ENCODE peak calls at places on chromosome 10, in seven cellular contexts. One of them, this sample, is unnamed.

GRCh38 chr10:11795101-11795920 is 27.8 kb upstream of the PROSER2 start:
- DNase-seq in HAP-1: no peak
- DNase-seq in heart left ventricle: no peak
- DNase-seq in adrenal gland: no peak
- DNase-seq in GM23248: no peak
- DNase-seq in left ventricle myocardium inferior: no peak
- DNase-seq in HL-60: no peak
- DNase-seq in this sample: no peak

GRCh38 chr10:62637249-62638061 is 167.1 kb upstream of the ADO start:
- DNase-seq in HAP-1: no peak
- DNase-seq in heart left ventricle: peak; percentile 29
- DNase-seq in adrenal gland: peak; percentile 57
- DNase-seq in GM23248: peak; percentile 79
- DNase-seq in left ventricle myocardium inferior: no peak
- DNase-seq in HL-60: peak; percentile 22
- DNase-seq in this sample: no peak

GRCh38 chr10:24722676-24723385 is 856 bp downstream of the ARHGAP21 start:
- DNase-seq in HAP-1: peak; percentile 71
- DNase-seq in heart left ventricle: peak; percentile 71
- DNase-seq in adrenal gland: peak; percentile 58
- DNase-seq in GM23248: peak; percentile 84
- DNase-seq in left ventricle myocardium inferior: peak; percentile 76
- DNase-seq in HL-60: no peak
- DNase-seq in this sample: peak; percentile 58

GRCh38 chr10:61975107-61975932 is 73.8 kb downstream of the ARID5B start:
- DNase-seq in HAP-1: peak; percentile 38
- DNase-seq in heart left ventricle: no peak
- DNase-seq in adrenal gland: no peak
- DNase-seq in GM23248: peak; percentile 94
- DNase-seq in left ventricle myocardium inferior: no peak
- DNase-seq in HL-60: no peak
- DNase-seq in this sample: no peak

GRCh38 chr10:31139497-31139896 is 107.8 kb upstream of the ZNF438 start:
- DNase-seq in HAP-1: no peak
- DNase-seq in heart left ventricle: no peak
- DNase-seq in adrenal gland: no peak
- DNase-seq in GM23248: no peak
- DNase-seq in left ventricle myocardium inferior: no peak
- DNase-seq in HL-60: no peak
- DNase-seq in this sample: no peak

GRCh38 chr10:130326954-130327353 is 190.8 kb downstream of the GLRX3 start:
- DNase-seq in HAP-1: no peak
- DNase-seq in heart left ventricle: no peak
- DNase-seq in adrenal gland: no peak
- DNase-seq in GM23248: no peak
- DNase-seq in left ventricle myocardium inferior: no peak
- DNase-seq in HL-60: no peak
- DNase-seq in this sample: no peak

GRCh38 chr10:4346257-4346656 is 479.8 kb upstream of the AKR1E2 start:
- DNase-seq in HAP-1: no peak
- DNase-seq in heart left ventricle: no peak
- DNase-seq in adrenal gland: no peak
- DNase-seq in GM23248: no peak
- DNase-seq in left ventricle myocardium inferior: no peak
- DNase-seq in HL-60: no peak
- DNase-seq in this sample: no peak

GRCh38 chr10:124465003-124465776 is 3.6 kb downstream of the LHPP start:
- DNase-seq in HAP-1: no peak
- DNase-seq in heart left ventricle: no peak
- DNase-seq in adrenal gland: no peak
- DNase-seq in GM23248: no peak
- DNase-seq in left ventricle myocardium inferior: no peak
- DNase-seq in HL-60: peak; percentile 29
- DNase-seq in this sample: no peak

GRCh38 chr10:16436367-16436757 is 448 bp upstream of the PTER start:
- DNase-seq in HAP-1: no peak
- DNase-seq in heart left ventricle: no peak
- DNase-seq in adrenal gland: no peak
- DNase-seq in GM23248: peak; percentile 46
- DNase-seq in left ventricle myocardium inferior: no peak
- DNase-seq in HL-60: no peak
- DNase-seq in this sample: no peak

GRCh38 chr10:21172774-21173432 is 275.8 kb upstream of the NEBL start:
- DNase-seq in HAP-1: peak; percentile 46
- DNase-seq in heart left ventricle: peak; percentile 10
- DNase-seq in adrenal gland: no peak
- DNase-seq in GM23248: peak; percentile 28
- DNase-seq in left ventricle myocardium inferior: no peak
- DNase-seq in HL-60: no peak
- DNase-seq in this sample: peak; percentile 24

GRCh38 chr10:5147981-5148677 is 36.8 kb downstream of the AKR1C8 start:
- DNase-seq in HAP-1: no peak
- DNase-seq in heart left ventricle: no peak
- DNase-seq in adrenal gland: no peak
- DNase-seq in GM23248: no peak
- DNase-seq in left ventricle myocardium inferior: no peak
- DNase-seq in HL-60: no peak
- DNase-seq in this sample: no peak

GRCh38 chr10:51092402-51092801 is 18.1 kb downstream of the PRKG1 start:
- DNase-seq in HAP-1: no peak
- DNase-seq in heart left ventricle: peak; percentile 77
- DNase-seq in adrenal gland: peak; percentile 71
- DNase-seq in GM23248: peak; percentile 58
- DNase-seq in left ventricle myocardium inferior: peak; percentile 80
- DNase-seq in HL-60: no peak
- DNase-seq in this sample: peak; percentile 67

GRCh38 chr10:128784444-128784843 is 658.2 kb upstream of the MKI67 start:
- DNase-seq in HAP-1: no peak
- DNase-seq in heart left ventricle: no peak
- DNase-seq in adrenal gland: no peak
- DNase-seq in GM23248: no peak
- DNase-seq in left ventricle myocardium inferior: no peak
- DNase-seq in HL-60: no peak
- DNase-seq in this sample: no peak

GRCh38 chr10:67815571-67816059 is 22.4 kb downstream of the DNAJC12 start:
- DNase-seq in HAP-1: no peak
- DNase-seq in heart left ventricle: no peak
- DNase-seq in adrenal gland: peak; percentile 24
- DNase-seq in GM23248: no peak
- DNase-seq in left ventricle myocardium inferior: no peak
- DNase-seq in HL-60: no peak
- DNase-seq in this sample: no peak

GRCh38 chr10:68303849-68304412 is 27.9 kb upstream of the HNRNPH3 start:
- DNase-seq in HAP-1: no peak
- DNase-seq in heart left ventricle: no peak
- DNase-seq in adrenal gland: peak; percentile 39
- DNase-seq in GM23248: no peak
- DNase-seq in left ventricle myocardium inferior: no peak
- DNase-seq in HL-60: no peak
- DNase-seq in this sample: no peak

GRCh38 chr10:93680414-93681047 is 21.9 kb downstream of the FRA10AC1 start:
- DNase-seq in HAP-1: peak; percentile 11
- DNase-seq in heart left ventricle: no peak
- DNase-seq in adrenal gland: no peak
- DNase-seq in GM23248: peak; percentile 63
- DNase-seq in left ventricle myocardium inferior: no peak
- DNase-seq in HL-60: peak; percentile 25
- DNase-seq in this sample: no peak

GRCh38 chr10:118672766-118673715 is 77.6 kb upstream of the PRLHR start:
- DNase-seq in HAP-1: no peak
- DNase-seq in heart left ventricle: no peak
- DNase-seq in adrenal gland: no peak
- DNase-seq in GM23248: no peak
- DNase-seq in left ventricle myocardium inferior: no peak
- DNase-seq in HL-60: no peak
- DNase-seq in this sample: no peak

GRCh38 chr10:124588736-124589451 is 127.3 kb downstream of the LHPP start:
- DNase-seq in HAP-1: no peak
- DNase-seq in heart left ventricle: peak; percentile 60
- DNase-seq in adrenal gland: peak; percentile 95
- DNase-seq in GM23248: peak; percentile 9
- DNase-seq in left ventricle myocardium inferior: peak; percentile 56
- DNase-seq in HL-60: no peak
- DNase-seq in this sample: peak; percentile 74

GRCh38 chr10:31757831-31758230 is 170.8 kb downstream of the ARHGAP12 start:
- DNase-seq in HAP-1: no peak
- DNase-seq in heart left ventricle: no peak
- DNase-seq in adrenal gland: no peak
- DNase-seq in GM23248: peak; percentile 46
- DNase-seq in left ventricle myocardium inferior: no peak
- DNase-seq in HL-60: no peak
- DNase-seq in this sample: no peak

GRCh38 chr10:13338337-13339128 is 9.6 kb downstream of the SEPHS1 start:
- DNase-seq in HAP-1: no peak
- DNase-seq in heart left ventricle: no peak
- DNase-seq in adrenal gland: no peak
- DNase-seq in GM23248: peak; percentile 74
- DNase-seq in left ventricle myocardium inferior: no peak
- DNase-seq in HL-60: no peak
- DNase-seq in this sample: no peak

GRCh38 chr10:13337827-13338196 is 10.3 kb downstream of the SEPHS1 start:
- DNase-seq in HAP-1: no peak
- DNase-seq in heart left ventricle: no peak
- DNase-seq in adrenal gland: no peak
- DNase-seq in GM23248: no peak
- DNase-seq in left ventricle myocardium inferior: no peak
- DNase-seq in HL-60: no peak
- DNase-seq in this sample: no peak

GRCh38 chr10:13340068-13340467 is 8.0 kb downstream of the SEPHS1 start:
- DNase-seq in HAP-1: no peak
- DNase-seq in heart left ventricle: no peak
- DNase-seq in adrenal gland: no peak
- DNase-seq in GM23248: no peak
- DNase-seq in left ventricle myocardium inferior: no peak
- DNase-seq in HL-60: no peak
- DNase-seq in this sample: no peak

GRCh38 chr10:13337128-13337826 is 10.8 kb downstream of the SEPHS1 start:
- DNase-seq in HAP-1: no peak
- DNase-seq in heart left ventricle: no peak
- DNase-seq in adrenal gland: no peak
- DNase-seq in GM23248: no peak
- DNase-seq in left ventricle myocardium inferior: no peak
- DNase-seq in HL-60: no peak
- DNase-seq in this sample: no peak

GRCh38 chr10:13340626-13341370 is 7.3 kb downstream of the SEPHS1 start:
- DNase-seq in HAP-1: no peak
- DNase-seq in heart left ventricle: no peak
- DNase-seq in adrenal gland: no peak
- DNase-seq in GM23248: no peak
- DNase-seq in left ventricle myocardium inferior: no peak
- DNase-seq in HL-60: no peak
- DNase-seq in this sample: no peak
- H3K4me3 ChIP-seq in HAP-1: no peak overlapping the region
- H3K4me3 ChIP-seq in heart left ventricle: peak overlapping the region; percentile 23
- H3K4me3 ChIP-seq in adrenal gland: no peak overlapping the region
- H3K4me3 ChIP-seq in GM23248: no peak overlapping the region
- H3K4me3 ChIP-seq in left ventricle myocardium inferior: peak overlapping the region; percentile 34
- H3K4me3 ChIP-seq in HL-60: no peak overlapping the region
- H3K4me3 ChIP-seq in this sample: no peak overlapping the region

DNA sequence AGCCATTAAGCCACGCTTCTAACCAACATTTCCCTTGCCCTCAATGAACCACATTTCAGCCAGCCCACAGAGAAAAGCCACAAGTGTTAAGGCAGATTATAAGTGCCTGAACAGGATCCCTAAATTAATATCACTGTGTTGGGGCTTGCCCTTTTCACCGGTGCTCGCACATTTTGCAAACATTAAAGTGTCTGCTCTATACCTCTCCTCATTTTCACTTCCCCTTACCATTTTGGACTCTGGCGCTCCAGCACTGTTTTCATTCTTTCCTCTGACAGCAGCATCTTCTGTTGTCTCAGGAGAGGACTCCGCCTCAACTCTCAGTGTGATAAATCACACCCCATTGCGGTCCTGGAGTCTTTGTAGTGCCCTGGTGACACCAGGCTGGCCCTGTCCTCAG is 274.2 kb downstream of the BAMBI start:
- DNase-seq in HAP-1: no peak
- DNase-seq in heart left ventricle: no peak
- DNase-seq in adrenal gland: no peak
- DNase-seq in GM23248: no peak
- DNase-seq in left ventricle myocardium inferior: no peak
- DNase-seq in HL-60: no peak
- DNase-seq in this sample: no peak
- H3K4me3 ChIP-seq in HAP-1: no peak overlapping the region
- H3K4me3 ChIP-seq in heart left ventricle: no peak overlapping the region
- H3K4me3 ChIP-seq in adrenal gland: no peak overlapping the region
- H3K4me3 ChIP-seq in GM23248: no peak overlapping the region
- H3K4me3 ChIP-seq in left ventricle myocardium inferior: no peak overlapping the region
- H3K4me3 ChIP-seq in HL-60: no peak overlapping the region
- H3K4me3 ChIP-seq in this sample: no peak overlapping the region

DNA sequence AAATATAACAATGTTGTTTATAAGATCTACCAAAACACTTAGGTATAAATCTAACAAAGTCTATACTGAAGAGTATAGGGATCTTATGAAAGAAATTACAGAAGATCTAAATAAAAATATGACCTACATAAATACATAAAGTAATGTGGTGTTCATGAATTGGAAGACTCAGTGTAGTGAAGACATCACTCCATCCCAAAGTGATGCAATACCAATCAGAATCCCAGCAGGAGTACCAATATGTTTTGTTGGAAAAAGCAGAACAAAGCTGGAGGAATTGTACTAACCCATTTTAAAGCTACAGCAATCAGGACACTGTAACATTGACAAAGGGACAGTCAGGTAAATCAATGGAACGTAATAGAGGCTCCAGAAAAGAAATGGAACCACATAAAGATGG is 76.4 kb downstream of the CCSER2 start:
- DNase-seq in HAP-1: no peak
- DNase-seq in heart left ventricle: no peak
- DNase-seq in adrenal gland: no peak
- DNase-seq in GM23248: no peak
- DNase-seq in left ventricle myocardium inferior: no peak
- DNase-seq in HL-60: no peak
- DNase-seq in this sample: no peak
- H3K4me3 ChIP-seq in HAP-1: no peak overlapping the region
- H3K4me3 ChIP-seq in heart left ventricle: no peak overlapping the region
- H3K4me3 ChIP-seq in adrenal gland: no peak overlapping the region
- H3K4me3 ChIP-seq in GM23248: no peak overlapping the region
- H3K4me3 ChIP-seq in left ventricle myocardium inferior: no peak overlapping the region
- H3K4me3 ChIP-seq in HL-60: no peak overlapping the region
- H3K4me3 ChIP-seq in this sample: no peak overlapping the region

GRCh38 chr10:100896876-100897461 is 15.8 kb upstream of the SLF2 start:
- DNase-seq in HAP-1: no peak
- DNase-seq in heart left ventricle: no peak
- DNase-seq in adrenal gland: no peak
- DNase-seq in GM23248: no peak
- DNase-seq in left ventricle myocardium inferior: no peak
- DNase-seq in HL-60: no peak
- DNase-seq in this sample: no peak

GRCh38 chr10:100894033-100894432 is 18.7 kb upstream of the SLF2 start:
- DNase-seq in HAP-1: no peak
- DNase-seq in heart left ventricle: no peak
- DNase-seq in adrenal gland: no peak
- DNase-seq in GM23248: no peak
- DNase-seq in left ventricle myocardium inferior: no peak
- DNase-seq in HL-60: no peak
- DNase-seq in this sample: no peak

GRCh38 chr10:100894589-100895294 is 18.0 kb upstream of the SLF2 start:
- DNase-seq in HAP-1: no peak
- DNase-seq in heart left ventricle: no peak
- DNase-seq in adrenal gland: no peak
- DNase-seq in GM23248: no peak
- DNase-seq in left ventricle myocardium inferior: no peak
- DNase-seq in HL-60: peak; percentile 72
- DNase-seq in this sample: no peak

GRCh38 chr10:100895896-100896295 is 16.9 kb upstream of the SLF2 start:
- DNase-seq in HAP-1: no peak
- DNase-seq in heart left ventricle: no peak
- DNase-seq in adrenal gland: no peak
- DNase-seq in GM23248: no peak
- DNase-seq in left ventricle myocardium inferior: no peak
- DNase-seq in HL-60: no peak
- DNase-seq in this sample: no peak

GRCh38 chr10:100895346-100895745 is 17.4 kb upstream of the SLF2 start:
- DNase-seq in HAP-1: no peak
- DNase-seq in heart left ventricle: no peak
- DNase-seq in adrenal gland: no peak
- DNase-seq in GM23248: no peak
- DNase-seq in left ventricle myocardium inferior: no peak
- DNase-seq in HL-60: no peak
- DNase-seq in this sample: no peak
- H3K4me3 ChIP-seq in HAP-1: no peak overlapping the region
- H3K4me3 ChIP-seq in heart left ventricle: no peak overlapping the region
- H3K4me3 ChIP-seq in adrenal gland: no peak overlapping the region
- H3K4me3 ChIP-seq in GM23248: no peak overlapping the region
- H3K4me3 ChIP-seq in left ventricle myocardium inferior: no peak overlapping the region
- H3K4me3 ChIP-seq in HL-60: no peak overlapping the region
- H3K4me3 ChIP-seq in this sample: no peak overlapping the region